ENCODE peak calls at places on chromosomes 6 and 20, in four cellular contexts. S, Y, P and L are unnamed samples.

GRCh38 chr6:122187186-122187585 is 212.3 kb upstream of the HSF2 start:
- DNase-seq in S (no peak), Y (no peak), P (no peak), L (no peak)

GRCh38 chr6:27759930-27760329 is 152.3 kb downstream of the OR2B2 start:
- DNase-seq in S (no peak), Y (no peak), P (no peak), L (peak)

GRCh38 chr6:157001716-157002115 is 224.5 kb downstream of the ARID1B start:
- DNase-seq in S (no peak), Y (no peak), P (no peak), L (no peak)

GRCh38 chr20:60258255-60258863 is 300.1 kb downstream of the CDH26 start:
- DNase-seq in S (no peak), Y (no peak), P (no peak), L (no peak)

GRCh38 chr6:20866038-20866437 is 331.8 kb downstream of the CDKAL1 start:
- DNase-seq in S (no peak), Y (no peak), P (no peak), L (no peak)

GRCh38 chr6:30169658-30170614 is 6.6 kb downstream of the TRIM15 start:
- DNase-seq in S (peak), Y (peak), P (no peak), L (peak)

GRCh38 chr6:148985499-148985898 is 238.7 kb downstream of the UST start:
- DNase-seq in S (peak), Y (no peak), P (no peak), L (no peak)

GRCh38 chr6:34928220-34928619 is 39.2 kb downstream of the ANKS1A start:
- DNase-seq in S (no peak), Y (no peak), P (no peak), L (no peak)

GRCh38 chr6:29887330-29887818 is 55.0 kb upstream of the HLA-A start:
- DNase-seq in S (no peak), Y (peak), P (no peak), L (peak)

GRCh38 chr6:33875696-33876095 is 71.9 kb upstream of the MLN start:
- DNase-seq in S (no peak), Y (no peak), P (no peak), L (no peak)

GRCh38 chr6:75830959-75831885 is 82.2 kb downstream of the MYO6 start:
- DNase-seq in S (no peak), Y (peak), P (no peak), L (peak)

GRCh38 chr20:49268600-49269365 is 9.1 kb downstream of the ZNFX1 start:
- DNase-seq in S (no peak), Y (peak), P (no peak), L (no peak)

GRCh38 chr6:106309766-106310373 is 15.7 kb downstream of the ATG5 start:
- DNase-seq in S (no peak), Y (peak), P (no peak), L (peak)

GRCh38 chr20:57264151-57264792 is 2.2 kb downstream of the BMP7 start:
- DNase-seq in S (no peak), Y (no peak), P (no peak), L (no peak)

GRCh38 chr20:63557481-63557891 is 3.5 kb downstream of the FNDC11 start:
- DNase-seq in S (no peak), Y (no peak), P (no peak), L (no peak)

GRCh38 chr6:155254139-155254538 is 9.7 kb upstream of the CLDN20 start:
- DNase-seq in S (no peak), Y (no peak), P (no peak), L (no peak)
- H3K4me3 ChIP-seq in S (no peak), Y (no peak), P (no peak), L (no peak)

GRCh38 chr6:44004625-44005506 is 122.4 kb downstream of the MRPL14 start:
- DNase-seq in S (no peak), Y (no peak), P (no peak), L (no peak)
- TF ChIP-seq CTCF in S (peak), Y (peak), P (peak), L (peak)

GRCh38 chr6:32087574-32088486 is 21.3 kb downstream of the TNXB start:
- DNase-seq in S (peak), Y (peak), P (peak), L (peak)
- H3K4me3 ChIP-seq in S (peak), Y (no peak), P (no peak), L (no peak)

DNA sequence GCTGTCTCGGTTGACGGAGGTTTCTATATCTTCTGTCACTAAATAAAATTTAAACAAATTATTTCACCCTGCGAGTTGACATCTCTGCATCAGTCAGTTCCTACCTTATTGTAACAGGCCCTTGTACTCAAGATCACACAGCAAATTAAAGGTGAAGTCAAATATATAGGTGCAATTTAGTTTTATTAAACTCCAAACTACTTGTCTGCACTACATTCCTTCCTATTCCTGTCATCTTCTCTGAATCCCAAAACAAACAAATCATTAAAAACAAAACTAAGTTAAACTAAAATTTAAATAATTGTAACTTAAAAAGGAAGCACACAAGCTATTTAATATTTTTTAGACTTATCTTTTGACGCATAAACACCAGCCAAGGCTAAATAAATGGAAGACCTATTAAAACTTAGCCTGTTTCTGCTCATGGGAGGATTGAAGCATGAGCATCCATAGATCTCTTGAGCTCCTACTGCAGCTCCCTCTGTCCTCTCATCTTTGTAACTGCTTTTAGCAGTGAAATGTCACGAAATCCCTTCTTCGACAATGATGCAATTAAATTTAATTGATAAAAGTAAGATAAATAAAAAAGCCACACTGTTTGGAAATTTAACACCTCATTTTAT is 1152.3 kb upstream of the GJE1 start:
- DNase-seq in S (no peak), Y (peak), P (no peak), L (peak)
- TF ChIP-seq CTCF in S (no peak), Y (no peak), P (no peak), L (no peak)

GRCh38 chr20:62064788-62065668 is 653 bp downstream of the TAF4 start:
- DNase-seq in S (no peak), Y (no peak), P (no peak), L (peak)

GRCh38 chr20:62061851-62062418 is 3.7 kb downstream of the TAF4 start:
- DNase-seq in S (no peak), Y (no peak), P (no peak), L (no peak)

GRCh38 chr20:62063981-62064787 is 1.5 kb downstream of the TAF4 start:
- DNase-seq in S (no peak), Y (no peak), P (peak), L (peak)

GRCh38 chr20:62062661-62063600 is 2.8 kb downstream of the TAF4 start:
- DNase-seq in S (no peak), Y (no peak), P (no peak), L (no peak)

GRCh38 chr20:62063601-62063980 is 2.1 kb downstream of the TAF4 start:
- DNase-seq in S (no peak), Y (peak), P (peak), L (peak)
- H3K4me3 ChIP-seq in S (peak), Y (peak), P (no peak), L (peak)

GRCh38 chr6:115643762-115644161 is 416.9 kb downstream of the FRK start:
- DNase-seq in S (no peak), Y (peak), P (no peak), L (peak)
- TF ChIP-seq CTCF in S (no peak), Y (peak), P (no peak), L (no peak)

DNA sequence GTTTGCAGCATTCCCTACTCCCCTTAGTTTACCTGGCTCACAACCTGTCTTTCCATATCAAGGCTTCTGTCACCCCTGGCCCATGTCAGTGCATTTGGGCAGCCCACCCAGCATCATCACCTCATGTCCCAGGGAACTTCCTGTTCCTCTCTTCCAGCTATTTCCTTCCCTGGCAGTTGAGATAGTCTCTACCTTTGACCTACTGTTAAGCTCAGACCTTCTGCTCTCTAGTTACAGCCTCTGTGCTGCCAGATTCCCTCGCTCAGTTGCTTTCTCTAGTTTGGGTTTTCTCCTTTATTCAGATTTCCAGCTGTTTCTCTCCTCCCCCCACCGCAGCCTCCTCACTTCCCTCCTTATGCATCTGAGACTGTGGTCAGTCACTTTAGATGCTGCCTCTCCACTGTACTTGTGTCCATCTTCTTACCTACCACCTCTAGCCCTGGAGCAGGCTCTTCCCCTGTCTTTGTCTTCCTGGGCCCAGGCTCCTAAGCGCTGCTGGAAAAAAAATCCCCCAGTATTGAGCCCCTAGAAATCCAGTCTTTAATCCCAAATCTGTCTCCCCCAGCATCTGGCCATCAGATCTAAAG is 16.3 kb downstream of the PTPN1 start:
- DNase-seq in S (peak), Y (no peak), P (no peak), L (no peak)
- H3K4me3 ChIP-seq in S (no peak), Y (no peak), P (no peak), L (no peak)

GRCh38 chr6:81589465-81590313 is 162.8 kb downstream of the TENT5A start:
- DNase-seq in S (no peak), Y (no peak), P (no peak), L (no peak)
- TF ChIP-seq CTCF in S (no peak), Y (no peak), P (no peak), L (no peak)

GRCh38 chr6:61745994-61746393 is 540.0 kb downstream of the KHDRBS2 start:
- DNase-seq in S (no peak), Y (no peak), P (no peak), L (no peak)

GRCh38 chr6:61755739-61756138 is 530.3 kb downstream of the KHDRBS2 start:
- DNase-seq in S (no peak), Y (no peak), P (no peak), L (no peak)

DNA sequence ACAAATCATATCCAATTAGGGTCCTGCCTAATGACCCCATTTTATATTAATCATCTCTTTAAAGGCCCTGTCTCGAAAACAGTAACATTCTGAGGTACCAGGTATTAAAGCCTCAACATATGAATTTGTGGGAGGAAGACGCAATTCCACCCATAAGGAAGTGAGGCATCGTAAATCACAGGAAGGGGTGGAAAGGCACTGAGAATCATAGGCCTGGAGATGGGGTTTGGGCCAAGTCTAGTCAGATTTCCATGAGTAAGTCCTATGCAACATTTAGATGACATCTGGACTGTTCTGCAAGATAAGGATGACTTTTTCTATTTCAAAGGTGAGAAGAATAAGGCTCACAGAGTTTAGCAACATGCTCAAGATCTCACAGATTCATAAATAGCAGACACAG is 534.0 kb downstream of the KHDRBS2 start:
- DNase-seq in S (no peak), Y (no peak), P (no peak), L (no peak)
- H3K4me3 ChIP-seq in S (no peak), Y (no peak), P (no peak), L (no peak)